ENCODE peak calls at places on chromosomes 12 and 14, in ten cellular contexts. One of them, this sample, is unnamed.

GRCh38 chr12:2582631-2583616 is 211.8 kb upstream of the FKBP4 start:
- DNase-seq in NT2/D1: peak; percentile 76
- DNase-seq in HTR-8/SVneo: peak; percentile 81
- DNase-seq in activated CD4-positive, CD25-positive, alpha-beta regulatory T cell: no peak
- DNase-seq in naive B cell: no peak
- DNase-seq in stimulated activated CD4-positive, alpha-beta T cell treated with anti-CD3 and anti-CD28 coated beads, TNF-alpha, amount 100 ng/mL, for 1 hour: no peak
- DNase-seq in naive thymus-derived CD8-positive, alpha-beta T cell: peak; percentile 15
- DNase-seq in heart right ventricle: peak; percentile 82
- DNase-seq in NCI-H2029: peak; percentile 42
- DNase-seq in GM04504: peak; percentile 22
- DNase-seq in this sample: peak; percentile 7

GRCh38 chr12:58596381-58596780 is 323.9 kb downstream of the LRIG3 start:
- DNase-seq in heart right ventricle: no peak
- DNase-seq in naive B cell: no peak
- DNase-seq in NT2/D1: no peak
- DNase-seq in NCI-H2029: no peak
- DNase-seq in GM04504: no peak
- DNase-seq in activated CD4-positive, CD25-positive, alpha-beta regulatory T cell: no peak
- DNase-seq in naive thymus-derived CD8-positive, alpha-beta T cell: no peak
- DNase-seq in stimulated activated CD4-positive, alpha-beta T cell treated with anti-CD3 and anti-CD28 coated beads, TNF-alpha, amount 100 ng/mL, for 1 hour: no peak
- DNase-seq in HTR-8/SVneo: no peak
- DNase-seq in this sample: peak; percentile 17

GRCh38 chr14:64912256-64912655 is 2.0 kb upstream of the CHURC1 start:
- DNase-seq in stimulated activated CD4-positive, alpha-beta T cell treated with anti-CD3 and anti-CD28 coated beads, TNF-alpha, amount 100 ng/mL, for 1 hour: no peak
- DNase-seq in naive thymus-derived CD8-positive, alpha-beta T cell: no peak
- DNase-seq in NCI-H2029: no peak
- DNase-seq in NT2/D1: no peak
- DNase-seq in heart right ventricle: no peak
- DNase-seq in naive B cell: no peak
- DNase-seq in HTR-8/SVneo: no peak
- DNase-seq in GM04504: no peak
- DNase-seq in activated CD4-positive, CD25-positive, alpha-beta regulatory T cell: no peak
- DNase-seq in this sample: no peak

GRCh38 chr14:87049886-87050820 is 942.8 kb downstream of the GALC start:
- DNase-seq in heart right ventricle: no peak
- DNase-seq in naive B cell: no peak
- DNase-seq in NT2/D1: peak; percentile 15
- DNase-seq in naive thymus-derived CD8-positive, alpha-beta T cell: no peak
- DNase-seq in NCI-H2029: no peak
- DNase-seq in HTR-8/SVneo: peak; percentile 12
- DNase-seq in stimulated activated CD4-positive, alpha-beta T cell treated with anti-CD3 and anti-CD28 coated beads, TNF-alpha, amount 100 ng/mL, for 1 hour: no peak
- DNase-seq in GM04504: peak; percentile 23
- DNase-seq in activated CD4-positive, CD25-positive, alpha-beta regulatory T cell: no peak
- DNase-seq in this sample: no peak

GRCh38 chr14:68673464-68673863 is 119.4 kb downstream of the ZFP36L1 start:
- DNase-seq in naive thymus-derived CD8-positive, alpha-beta T cell: no peak
- DNase-seq in heart right ventricle: no peak
- DNase-seq in NCI-H2029: no peak
- DNase-seq in NT2/D1: no peak
- DNase-seq in GM04504: no peak
- DNase-seq in stimulated activated CD4-positive, alpha-beta T cell treated with anti-CD3 and anti-CD28 coated beads, TNF-alpha, amount 100 ng/mL, for 1 hour: no peak
- DNase-seq in HTR-8/SVneo: no peak
- DNase-seq in naive B cell: no peak
- DNase-seq in activated CD4-positive, CD25-positive, alpha-beta regulatory T cell: no peak
- DNase-seq in this sample: no peak

GRCh38 chr14:70045715-70046535 is 142.8 kb downstream of the SLC8A3 start:
- DNase-seq in NT2/D1: peak; percentile 27
- DNase-seq in stimulated activated CD4-positive, alpha-beta T cell treated with anti-CD3 and anti-CD28 coated beads, TNF-alpha, amount 100 ng/mL, for 1 hour: no peak
- DNase-seq in NCI-H2029: peak; percentile 34
- DNase-seq in activated CD4-positive, CD25-positive, alpha-beta regulatory T cell: no peak
- DNase-seq in naive B cell: no peak
- DNase-seq in HTR-8/SVneo: peak; percentile 75
- DNase-seq in naive thymus-derived CD8-positive, alpha-beta T cell: no peak
- DNase-seq in GM04504: no peak
- DNase-seq in heart right ventricle: peak; percentile 61
- DNase-seq in this sample: no peak

GRCh38 chr14:65709576-65709975 is 297.0 kb downstream of the FUT8 start:
- DNase-seq in activated CD4-positive, CD25-positive, alpha-beta regulatory T cell: no peak
- DNase-seq in NT2/D1: no peak
- DNase-seq in NCI-H2029: no peak
- DNase-seq in heart right ventricle: no peak
- DNase-seq in naive B cell: no peak
- DNase-seq in naive thymus-derived CD8-positive, alpha-beta T cell: no peak
- DNase-seq in GM04504: no peak
- DNase-seq in stimulated activated CD4-positive, alpha-beta T cell treated with anti-CD3 and anti-CD28 coated beads, TNF-alpha, amount 100 ng/mL, for 1 hour: no peak
- DNase-seq in HTR-8/SVneo: no peak
- DNase-seq in this sample: no peak

GRCh38 chr12:41943671-41944070 is 201.0 kb downstream of the GXYLT1 start:
- DNase-seq in naive B cell: no peak
- DNase-seq in NT2/D1: no peak
- DNase-seq in heart right ventricle: no peak
- DNase-seq in NCI-H2029: no peak
- DNase-seq in activated CD4-positive, CD25-positive, alpha-beta regulatory T cell: no peak
- DNase-seq in naive thymus-derived CD8-positive, alpha-beta T cell: no peak
- DNase-seq in HTR-8/SVneo: no peak
- DNase-seq in GM04504: no peak
- DNase-seq in stimulated activated CD4-positive, alpha-beta T cell treated with anti-CD3 and anti-CD28 coated beads, TNF-alpha, amount 100 ng/mL, for 1 hour: no peak
- DNase-seq in this sample: no peak

GRCh38 chr12:7661741-7662140 is 4.0 kb downstream of the APOBEC1 start:
- DNase-seq in activated CD4-positive, CD25-positive, alpha-beta regulatory T cell: no peak
- DNase-seq in NT2/D1: peak; percentile 80
- DNase-seq in NCI-H2029: no peak
- DNase-seq in heart right ventricle: no peak
- DNase-seq in stimulated activated CD4-positive, alpha-beta T cell treated with anti-CD3 and anti-CD28 coated beads, TNF-alpha, amount 100 ng/mL, for 1 hour: no peak
- DNase-seq in GM04504: no peak
- DNase-seq in naive B cell: no peak
- DNase-seq in naive thymus-derived CD8-positive, alpha-beta T cell: no peak
- DNase-seq in HTR-8/SVneo: no peak
- DNase-seq in this sample: no peak

GRCh38 chr12:85823436-85824179 is 12.6 kb downstream of the RASSF9 start:
- DNase-seq in NCI-H2029: no peak
- DNase-seq in activated CD4-positive, CD25-positive, alpha-beta regulatory T cell: no peak
- DNase-seq in heart right ventricle: no peak
- DNase-seq in NT2/D1: no peak
- DNase-seq in naive thymus-derived CD8-positive, alpha-beta T cell: no peak
- DNase-seq in stimulated activated CD4-positive, alpha-beta T cell treated with anti-CD3 and anti-CD28 coated beads, TNF-alpha, amount 100 ng/mL, for 1 hour: no peak
- DNase-seq in HTR-8/SVneo: peak; percentile 41
- DNase-seq in GM04504: no peak
- DNase-seq in naive B cell: no peak
- DNase-seq in this sample: no peak

GRCh38 chr12:120261951-120262851 is 3.3 kb downstream of the PXN start:
- DNase-seq in HTR-8/SVneo: peak; percentile 56
- DNase-seq in stimulated activated CD4-positive, alpha-beta T cell treated with anti-CD3 and anti-CD28 coated beads, TNF-alpha, amount 100 ng/mL, for 1 hour: no peak
- DNase-seq in NCI-H2029: no peak
- DNase-seq in naive thymus-derived CD8-positive, alpha-beta T cell: no peak
- DNase-seq in activated CD4-positive, CD25-positive, alpha-beta regulatory T cell: no peak
- DNase-seq in NT2/D1: no peak
- DNase-seq in GM04504: no peak
- DNase-seq in naive B cell: no peak
- DNase-seq in heart right ventricle: no peak
- DNase-seq in this sample: no peak

GRCh38 chr14:34199585-34199984 is 248.7 kb upstream of the EGLN3 start:
- DNase-seq in stimulated activated CD4-positive, alpha-beta T cell treated with anti-CD3 and anti-CD28 coated beads, TNF-alpha, amount 100 ng/mL, for 1 hour: no peak
- DNase-seq in naive thymus-derived CD8-positive, alpha-beta T cell: no peak
- DNase-seq in GM04504: no peak
- DNase-seq in HTR-8/SVneo: peak; percentile 15
- DNase-seq in heart right ventricle: no peak
- DNase-seq in NT2/D1: no peak
- DNase-seq in naive B cell: no peak
- DNase-seq in NCI-H2029: no peak
- DNase-seq in activated CD4-positive, CD25-positive, alpha-beta regulatory T cell: no peak
- DNase-seq in this sample: no peak

GRCh38 chr12:111024205-111024794 is 103.9 kb upstream of the MYL2 start:
- DNase-seq in activated CD4-positive, CD25-positive, alpha-beta regulatory T cell: peak; percentile 8
- DNase-seq in HTR-8/SVneo: peak; percentile 62
- DNase-seq in NT2/D1: no peak
- DNase-seq in naive thymus-derived CD8-positive, alpha-beta T cell: peak; percentile 40
- DNase-seq in heart right ventricle: peak; percentile 49
- DNase-seq in NCI-H2029: peak; percentile 1
- DNase-seq in GM04504: peak; percentile 1
- DNase-seq in stimulated activated CD4-positive, alpha-beta T cell treated with anti-CD3 and anti-CD28 coated beads, TNF-alpha, amount 100 ng/mL, for 1 hour: no peak
- DNase-seq in naive B cell: no peak
- DNase-seq in this sample: no peak

GRCh38 chr14:69152181-69152943 is 557 bp downstream of the DCAF5 start:
- DNase-seq in naive B cell: peak; percentile 31
- DNase-seq in NT2/D1: no peak
- DNase-seq in GM04504: no peak
- DNase-seq in NCI-H2029: peak; percentile 25
- DNase-seq in HTR-8/SVneo: peak; percentile 66
- DNase-seq in heart right ventricle: peak; percentile 28
- DNase-seq in naive thymus-derived CD8-positive, alpha-beta T cell: peak; percentile 50
- DNase-seq in activated CD4-positive, CD25-positive, alpha-beta regulatory T cell: peak; percentile 18
- DNase-seq in stimulated activated CD4-positive, alpha-beta T cell treated with anti-CD3 and anti-CD28 coated beads, TNF-alpha, amount 100 ng/mL, for 1 hour: no peak
- DNase-seq in this sample: no peak

GRCh38 chr14:102962111-102962627 is 39.7 kb downstream of the AMN start:
- DNase-seq in NCI-H2029: no peak
- DNase-seq in naive thymus-derived CD8-positive, alpha-beta T cell: no peak
- DNase-seq in NT2/D1: no peak
- DNase-seq in GM04504: no peak
- DNase-seq in stimulated activated CD4-positive, alpha-beta T cell treated with anti-CD3 and anti-CD28 coated beads, TNF-alpha, amount 100 ng/mL, for 1 hour: no peak
- DNase-seq in naive B cell: no peak
- DNase-seq in heart right ventricle: no peak
- DNase-seq in HTR-8/SVneo: no peak
- DNase-seq in activated CD4-positive, CD25-positive, alpha-beta regulatory T cell: no peak
- DNase-seq in this sample: no peak

GRCh38 chr14:24194873-24195185 is 412 bp downstream of the TM9SF1 start:
- DNase-seq in naive thymus-derived CD8-positive, alpha-beta T cell: no peak
- DNase-seq in NCI-H2029: no peak
- DNase-seq in naive B cell: no peak
- DNase-seq in heart right ventricle: no peak
- DNase-seq in GM04504: no peak
- DNase-seq in NT2/D1: no peak
- DNase-seq in HTR-8/SVneo: no peak
- DNase-seq in activated CD4-positive, CD25-positive, alpha-beta regulatory T cell: no peak
- DNase-seq in stimulated activated CD4-positive, alpha-beta T cell treated with anti-CD3 and anti-CD28 coated beads, TNF-alpha, amount 100 ng/mL, for 1 hour: no peak
- DNase-seq in this sample: no peak

GRCh38 chr14:22824711-22825359 is 4.9 kb upstream of the MRPL52 start:
- DNase-seq in stimulated activated CD4-positive, alpha-beta T cell treated with anti-CD3 and anti-CD28 coated beads, TNF-alpha, amount 100 ng/mL, for 1 hour: no peak
- DNase-seq in naive B cell: no peak
- DNase-seq in heart right ventricle: no peak
- DNase-seq in NCI-H2029: peak; percentile 78
- DNase-seq in naive thymus-derived CD8-positive, alpha-beta T cell: no peak
- DNase-seq in NT2/D1: no peak
- DNase-seq in HTR-8/SVneo: peak; percentile 47
- DNase-seq in activated CD4-positive, CD25-positive, alpha-beta regulatory T cell: no peak
- DNase-seq in GM04504: peak; percentile 89
- DNase-seq in this sample: peak; percentile 60

GRCh38 chr12:115799610-115800009 is 477.9 kb downstream of the MED13L start:
- DNase-seq in HTR-8/SVneo: no peak
- DNase-seq in activated CD4-positive, CD25-positive, alpha-beta regulatory T cell: no peak
- DNase-seq in naive thymus-derived CD8-positive, alpha-beta T cell: no peak
- DNase-seq in NCI-H2029: no peak
- DNase-seq in NT2/D1: no peak
- DNase-seq in GM04504: no peak
- DNase-seq in naive B cell: no peak
- DNase-seq in heart right ventricle: no peak
- DNase-seq in stimulated activated CD4-positive, alpha-beta T cell treated with anti-CD3 and anti-CD28 coated beads, TNF-alpha, amount 100 ng/mL, for 1 hour: no peak
- DNase-seq in this sample: no peak

GRCh38 chr14:99734406-99735051 is 50.4 kb downstream of the CYP46A1 start:
- DNase-seq in stimulated activated CD4-positive, alpha-beta T cell treated with anti-CD3 and anti-CD28 coated beads, TNF-alpha, amount 100 ng/mL, for 1 hour: no peak
- DNase-seq in GM04504: no peak
- DNase-seq in heart right ventricle: no peak
- DNase-seq in naive thymus-derived CD8-positive, alpha-beta T cell: no peak
- DNase-seq in activated CD4-positive, CD25-positive, alpha-beta regulatory T cell: no peak
- DNase-seq in NT2/D1: no peak
- DNase-seq in naive B cell: no peak
- DNase-seq in HTR-8/SVneo: no peak
- DNase-seq in NCI-H2029: no peak
- DNase-seq in this sample: no peak

GRCh38 chr14:56181666-56182065 is 63.5 kb downstream of the PELI2 start:
- DNase-seq in GM04504: no peak
- DNase-seq in naive B cell: no peak
- DNase-seq in naive thymus-derived CD8-positive, alpha-beta T cell: no peak
- DNase-seq in heart right ventricle: no peak
- DNase-seq in NT2/D1: no peak
- DNase-seq in NCI-H2029: peak; percentile 98
- DNase-seq in stimulated activated CD4-positive, alpha-beta T cell treated with anti-CD3 and anti-CD28 coated beads, TNF-alpha, amount 100 ng/mL, for 1 hour: no peak
- DNase-seq in activated CD4-positive, CD25-positive, alpha-beta regulatory T cell: no peak
- DNase-seq in HTR-8/SVneo: no peak
- DNase-seq in this sample: no peak

GRCh38 chr12:107317751-107318553 is 224.6 kb upstream of the CRY1 start:
- DNase-seq in NCI-H2029: peak; percentile 88
- DNase-seq in naive thymus-derived CD8-positive, alpha-beta T cell: peak; percentile 90
- DNase-seq in heart right ventricle: peak; percentile 69
- DNase-seq in naive B cell: peak; percentile 58
- DNase-seq in stimulated activated CD4-positive, alpha-beta T cell treated with anti-CD3 and anti-CD28 coated beads, TNF-alpha, amount 100 ng/mL, for 1 hour: peak; percentile 53
- DNase-seq in activated CD4-positive, CD25-positive, alpha-beta regulatory T cell: peak; percentile 73
- DNase-seq in NT2/D1: peak; percentile 91
- DNase-seq in HTR-8/SVneo: peak; percentile 90
- DNase-seq in GM04504: peak; percentile 59
- DNase-seq in this sample: no peak

GRCh38 chr12:57759360-57759980 is 4.6 kb downstream of the MARCHF9 start:
- DNase-seq in activated CD4-positive, CD25-positive, alpha-beta regulatory T cell: no peak
- DNase-seq in HTR-8/SVneo: no peak
- DNase-seq in NT2/D1: no peak
- DNase-seq in NCI-H2029: no peak
- DNase-seq in GM04504: no peak
- DNase-seq in stimulated activated CD4-positive, alpha-beta T cell treated with anti-CD3 and anti-CD28 coated beads, TNF-alpha, amount 100 ng/mL, for 1 hour: no peak
- DNase-seq in heart right ventricle: no peak
- DNase-seq in naive B cell: no peak
- DNase-seq in naive thymus-derived CD8-positive, alpha-beta T cell: peak; percentile 35
- DNase-seq in this sample: no peak

GRCh38 chr14:58082011-58082410 is 70.0 kb downstream of the ARMH4 start:
- DNase-seq in heart right ventricle: no peak
- DNase-seq in HTR-8/SVneo: no peak
- DNase-seq in stimulated activated CD4-positive, alpha-beta T cell treated with anti-CD3 and anti-CD28 coated beads, TNF-alpha, amount 100 ng/mL, for 1 hour: no peak
- DNase-seq in NCI-H2029: no peak
- DNase-seq in activated CD4-positive, CD25-positive, alpha-beta regulatory T cell: no peak
- DNase-seq in NT2/D1: no peak
- DNase-seq in naive thymus-derived CD8-positive, alpha-beta T cell: no peak
- DNase-seq in naive B cell: no peak
- DNase-seq in GM04504: no peak
- DNase-seq in this sample: no peak

GRCh38 chr12:28568083-28568482 is 377.8 kb downstream of the CCDC91 start:
- DNase-seq in GM04504: peak; percentile 84
- DNase-seq in HTR-8/SVneo: no peak
- DNase-seq in naive B cell: no peak
- DNase-seq in NCI-H2029: no peak
- DNase-seq in NT2/D1: no peak
- DNase-seq in heart right ventricle: no peak
- DNase-seq in activated CD4-positive, CD25-positive, alpha-beta regulatory T cell: no peak
- DNase-seq in naive thymus-derived CD8-positive, alpha-beta T cell: no peak
- DNase-seq in stimulated activated CD4-positive, alpha-beta T cell treated with anti-CD3 and anti-CD28 coated beads, TNF-alpha, amount 100 ng/mL, for 1 hour: no peak
- DNase-seq in this sample: peak; percentile 68

GRCh38 chr14:65226824-65227604 is 124.7 kb upstream of the MAX start:
- DNase-seq in NCI-H2029: no peak
- DNase-seq in NT2/D1: no peak
- DNase-seq in heart right ventricle: no peak
- DNase-seq in HTR-8/SVneo: no peak
- DNase-seq in naive thymus-derived CD8-positive, alpha-beta T cell: no peak
- DNase-seq in GM04504: no peak
- DNase-seq in naive B cell: no peak
- DNase-seq in activated CD4-positive, CD25-positive, alpha-beta regulatory T cell: no peak
- DNase-seq in stimulated activated CD4-positive, alpha-beta T cell treated with anti-CD3 and anti-CD28 coated beads, TNF-alpha, amount 100 ng/mL, for 1 hour: no peak
- DNase-seq in this sample: no peak

GRCh38 chr12:115752913-115753726 is 524.4 kb downstream of the MED13L start:
- DNase-seq in NCI-H2029: peak; percentile 66
- DNase-seq in GM04504: peak; percentile 58
- DNase-seq in naive thymus-derived CD8-positive, alpha-beta T cell: no peak
- DNase-seq in activated CD4-positive, CD25-positive, alpha-beta regulatory T cell: no peak
- DNase-seq in NT2/D1: peak; percentile 44
- DNase-seq in HTR-8/SVneo: peak; percentile 33
- DNase-seq in heart right ventricle: no peak
- DNase-seq in stimulated activated CD4-positive, alpha-beta T cell treated with anti-CD3 and anti-CD28 coated beads, TNF-alpha, amount 100 ng/mL, for 1 hour: no peak
- DNase-seq in naive B cell: no peak
- DNase-seq in this sample: no peak

GRCh38 chr12:128729628-128730121 is 94.1 kb downstream of the SLC15A4 start:
- DNase-seq in naive thymus-derived CD8-positive, alpha-beta T cell: no peak
- DNase-seq in heart right ventricle: no peak
- DNase-seq in NT2/D1: no peak
- DNase-seq in stimulated activated CD4-positive, alpha-beta T cell treated with anti-CD3 and anti-CD28 coated beads, TNF-alpha, amount 100 ng/mL, for 1 hour: no peak
- DNase-seq in activated CD4-positive, CD25-positive, alpha-beta regulatory T cell: no peak
- DNase-seq in NCI-H2029: no peak
- DNase-seq in HTR-8/SVneo: no peak
- DNase-seq in naive B cell: no peak
- DNase-seq in GM04504: no peak
- DNase-seq in this sample: no peak

GRCh38 chr14:53493895-53494294 is 340.8 kb upstream of the DDHD1 start:
- DNase-seq in heart right ventricle: no peak
- DNase-seq in GM04504: no peak
- DNase-seq in HTR-8/SVneo: no peak
- DNase-seq in naive B cell: no peak
- DNase-seq in NCI-H2029: no peak
- DNase-seq in naive thymus-derived CD8-positive, alpha-beta T cell: no peak
- DNase-seq in activated CD4-positive, CD25-positive, alpha-beta regulatory T cell: no peak
- DNase-seq in stimulated activated CD4-positive, alpha-beta T cell treated with anti-CD3 and anti-CD28 coated beads, TNF-alpha, amount 100 ng/mL, for 1 hour: no peak
- DNase-seq in NT2/D1: no peak
- DNase-seq in this sample: no peak

This sample was measured in HS-27A.